ENCODE peak calls at places on chromosomes 7 and 10, in five cellular contexts. One of them, this sample, is unnamed.

GRCh38 chr7:96992624-96993452 is 12.5 kb upstream of the DLX6 start:
- DNase-seq in Panc1: no peak
- DNase-seq in psoas muscle: no peak
- DNase-seq in spleen: no peak
- DNase-seq in brain microvascular endothelial cell: no peak
- DNase-seq in this sample: no peak

GRCh38 chr7:135995751-135996150 is 18.6 kb upstream of the MTPN start:
- DNase-seq in Panc1: no peak
- DNase-seq in psoas muscle: no peak
- DNase-seq in spleen: no peak
- DNase-seq in brain microvascular endothelial cell: no peak
- DNase-seq in this sample: no peak

GRCh38 chr10:86614853-86615252 is 39.5 kb upstream of the OPN4 start:
- DNase-seq in Panc1: no peak
- DNase-seq in psoas muscle: no peak
- DNase-seq in spleen: no peak
- DNase-seq in brain microvascular endothelial cell: no peak
- DNase-seq in this sample: no peak

GRCh38 chr10:120978589-120979252 is 127.6 kb downstream of the WDR11 start:
- DNase-seq in Panc1: no peak
- DNase-seq in psoas muscle: no peak
- DNase-seq in spleen: no peak
- DNase-seq in brain microvascular endothelial cell: no peak
- DNase-seq in this sample: no peak

GRCh38 chr7:34075976-34076375 is 170.6 kb downstream of the BMPER start:
- DNase-seq in Panc1: no peak
- DNase-seq in psoas muscle: peak; percentile 21
- DNase-seq in spleen: no peak
- DNase-seq in brain microvascular endothelial cell: no peak
- DNase-seq in this sample: no peak

GRCh38 chr10:111835562-111835961 is 348.0 kb downstream of the GPAM start:
- DNase-seq in Panc1: no peak
- DNase-seq in psoas muscle: no peak
- DNase-seq in spleen: no peak
- DNase-seq in brain microvascular endothelial cell: peak; percentile 4
- DNase-seq in this sample: no peak

GRCh38 chr7:3636131-3636860 is 335.2 kb downstream of the SDK1 start:
- DNase-seq in Panc1: no peak
- DNase-seq in psoas muscle: no peak
- DNase-seq in spleen: no peak
- DNase-seq in brain microvascular endothelial cell: peak; percentile 39
- DNase-seq in this sample: no peak

GRCh38 chr7:5452937-5453540 is 29.4 kb upstream of the TNRC18 start:
- DNase-seq in Panc1: no peak
- DNase-seq in psoas muscle: no peak
- DNase-seq in spleen: no peak
- DNase-seq in brain microvascular endothelial cell: peak; percentile 59
- DNase-seq in this sample: peak; percentile 20

GRCh38 chr10:88966785-88967184 is 14.2 kb upstream of the ACTA2 start:
- DNase-seq in Panc1: no peak
- DNase-seq in psoas muscle: peak; percentile 22
- DNase-seq in spleen: no peak
- DNase-seq in brain microvascular endothelial cell: no peak
- DNase-seq in this sample: no peak

GRCh38 chr7:44963526-44964290 is 15.1 kb downstream of the MYO1G start:
- DNase-seq in Panc1: no peak
- DNase-seq in psoas muscle: no peak
- DNase-seq in spleen: peak; percentile 52
- DNase-seq in brain microvascular endothelial cell: no peak
- DNase-seq in this sample: no peak

GRCh38 chr7:27254625-27255024 is 12.0 kb downstream of the EVX1 start:
- DNase-seq in Panc1: no peak
- DNase-seq in psoas muscle: no peak
- DNase-seq in spleen: no peak
- DNase-seq in brain microvascular endothelial cell: no peak
- DNase-seq in this sample: peak; percentile 7

GRCh38 chr7:139734395-139734794 is 43.4 kb downstream of the HIPK2 start:
- DNase-seq in Panc1: peak; percentile 41
- DNase-seq in psoas muscle: no peak
- DNase-seq in spleen: no peak
- DNase-seq in brain microvascular endothelial cell: peak; percentile 99
- DNase-seq in this sample: no peak

GRCh38 chr10:1576467-1577259 is 160.7 kb downstream of the ADARB2 start:
- DNase-seq in Panc1: no peak
- DNase-seq in psoas muscle: no peak
- DNase-seq in spleen: peak; percentile 73
- DNase-seq in brain microvascular endothelial cell: no peak
- DNase-seq in this sample: no peak

GRCh38 chr10:74096777-74097176 is 53.9 kb downstream of the AP3M1 start:
- DNase-seq in Panc1: no peak
- DNase-seq in psoas muscle: no peak
- DNase-seq in spleen: no peak
- DNase-seq in brain microvascular endothelial cell: no peak
- DNase-seq in this sample: peak; percentile 82

GRCh38 chr7:137985897-137986251 is 16.0 kb downstream of the CREB3L2 start:
- DNase-seq in Panc1: no peak
- DNase-seq in psoas muscle: no peak
- DNase-seq in spleen: no peak
- DNase-seq in brain microvascular endothelial cell: no peak
- DNase-seq in this sample: peak; percentile 67

GRCh38 chr7:95690367-95690947 is 81.9 kb upstream of the DYNC1I1 start:
- DNase-seq in Panc1: peak; percentile 54
- DNase-seq in psoas muscle: no peak
- DNase-seq in spleen: no peak
- DNase-seq in brain microvascular endothelial cell: peak; percentile 51
- DNase-seq in this sample: peak; percentile 54

GRCh38 chr7:3551536-3551935 is 250.5 kb downstream of the SDK1 start:
- DNase-seq in Panc1: no peak
- DNase-seq in psoas muscle: no peak
- DNase-seq in spleen: no peak
- DNase-seq in brain microvascular endothelial cell: no peak
- DNase-seq in this sample: no peak

GRCh38 chr7:103640031-103640779 is 194.2 kb upstream of the SLC26A5 start:
- DNase-seq in Panc1: no peak
- DNase-seq in psoas muscle: no peak
- DNase-seq in spleen: no peak
- DNase-seq in brain microvascular endothelial cell: peak; percentile 49
- DNase-seq in this sample: no peak

GRCh38 chr7:105493928-105494325 is 28.1 kb downstream of the PUS7 start:
- DNase-seq in Panc1: no peak
- DNase-seq in psoas muscle: no peak
- DNase-seq in spleen: no peak
- DNase-seq in brain microvascular endothelial cell: peak; percentile 83
- DNase-seq in this sample: no peak

GRCh38 chr7:158814637-158815036 is 14.7 kb downstream of the ESYT2 start:
- DNase-seq in Panc1: no peak
- DNase-seq in psoas muscle: no peak
- DNase-seq in spleen: no peak
- DNase-seq in brain microvascular endothelial cell: no peak
- DNase-seq in this sample: no peak

GRCh38 chr10:49655099-49655498 is 24.4 kb upstream of the C10orf53 start:
- DNase-seq in Panc1: no peak
- DNase-seq in psoas muscle: no peak
- DNase-seq in spleen: no peak
- DNase-seq in brain microvascular endothelial cell: no peak
- DNase-seq in this sample: no peak

GRCh38 chr7:47008461-47008860 is 573.5 kb downstream of the TNS3 start:
- DNase-seq in Panc1: no peak
- DNase-seq in psoas muscle: no peak
- DNase-seq in spleen: no peak
- DNase-seq in brain microvascular endothelial cell: peak; percentile 6
- DNase-seq in this sample: no peak

GRCh38 chr10:6838118-6838517 is 258.0 kb upstream of the PRKCQ start:
- DNase-seq in Panc1: no peak
- DNase-seq in psoas muscle: no peak
- DNase-seq in spleen: no peak
- DNase-seq in brain microvascular endothelial cell: no peak
- DNase-seq in this sample: peak; percentile 9
- TF ChIP-seq CTCF in Panc1: no peak
- TF ChIP-seq CTCF in psoas muscle: peak; percentile 32
- TF ChIP-seq CTCF in spleen: no peak
- TF ChIP-seq CTCF in brain microvascular endothelial cell: peak; percentile 21
- TF ChIP-seq CTCF in this sample: peak; percentile 13

GRCh38 chr10:117531371-117532002 is 11.1 kb upstream of the EMX2 start:
- DNase-seq in Panc1: no peak
- DNase-seq in psoas muscle: no peak
- DNase-seq in spleen: no peak
- DNase-seq in brain microvascular endothelial cell: no peak
- DNase-seq in this sample: no peak

GRCh38 chr10:117530791-117531190 is 11.8 kb upstream of the EMX2 start:
- DNase-seq in Panc1: no peak
- DNase-seq in psoas muscle: no peak
- DNase-seq in spleen: no peak
- DNase-seq in brain microvascular endothelial cell: no peak
- DNase-seq in this sample: no peak

GRCh38 chr10:117533507-117534281 is 8.9 kb upstream of the EMX2 start:
- DNase-seq in Panc1: no peak
- DNase-seq in psoas muscle: no peak
- DNase-seq in spleen: no peak
- DNase-seq in brain microvascular endothelial cell: no peak
- DNase-seq in this sample: no peak

GRCh38 chr10:117532003-117532385 is 10.6 kb upstream of the EMX2 start:
- DNase-seq in Panc1: no peak
- DNase-seq in psoas muscle: no peak
- DNase-seq in spleen: no peak
- DNase-seq in brain microvascular endothelial cell: no peak
- DNase-seq in this sample: no peak

GRCh38 chr10:117532451-117533107 is 10.0 kb upstream of the EMX2 start:
- DNase-seq in Panc1: no peak
- DNase-seq in psoas muscle: no peak
- DNase-seq in spleen: no peak
- DNase-seq in brain microvascular endothelial cell: no peak
- DNase-seq in this sample: no peak
- H3K4me3 ChIP-seq in Panc1: no peak overlapping the region
- H3K4me3 ChIP-seq in psoas muscle: peak overlapping the region; percentile 16
- H3K4me3 ChIP-seq in spleen: no peak overlapping the region
- H3K4me3 ChIP-seq in brain microvascular endothelial cell: no peak overlapping the region
- H3K4me3 ChIP-seq in this sample: no peak overlapping the region

GRCh38 chr7:23013715-23014649 is at the start of gene HYCC1:
- DNase-seq in Panc1: peak; percentile 98
- DNase-seq in psoas muscle: peak; percentile 98
- DNase-seq in spleen: peak; percentile 99
- DNase-seq in brain microvascular endothelial cell: peak; percentile 99
- DNase-seq in this sample: peak; percentile 99

GRCh38 chr7:23012186-23012585 is 1.7 kb downstream of the HYCC1 start:
- DNase-seq in Panc1: no peak
- DNase-seq in psoas muscle: no peak
- DNase-seq in spleen: no peak
- DNase-seq in brain microvascular endothelial cell: no peak
- DNase-seq in this sample: no peak

GRCh38 chr7:23011222-23011924 is 2.6 kb downstream of the HYCC1 start:
- DNase-seq in Panc1: no peak
- DNase-seq in psoas muscle: no peak
- DNase-seq in spleen: no peak
- DNase-seq in brain microvascular endothelial cell: no peak
- DNase-seq in this sample: no peak

GRCh38 chr7:23014681-23015080 is 751 bp upstream of the HYCC1 start:
- DNase-seq in Panc1: no peak
- DNase-seq in psoas muscle: no peak
- DNase-seq in spleen: no peak
- DNase-seq in brain microvascular endothelial cell: no peak
- DNase-seq in this sample: no peak

DNA sequence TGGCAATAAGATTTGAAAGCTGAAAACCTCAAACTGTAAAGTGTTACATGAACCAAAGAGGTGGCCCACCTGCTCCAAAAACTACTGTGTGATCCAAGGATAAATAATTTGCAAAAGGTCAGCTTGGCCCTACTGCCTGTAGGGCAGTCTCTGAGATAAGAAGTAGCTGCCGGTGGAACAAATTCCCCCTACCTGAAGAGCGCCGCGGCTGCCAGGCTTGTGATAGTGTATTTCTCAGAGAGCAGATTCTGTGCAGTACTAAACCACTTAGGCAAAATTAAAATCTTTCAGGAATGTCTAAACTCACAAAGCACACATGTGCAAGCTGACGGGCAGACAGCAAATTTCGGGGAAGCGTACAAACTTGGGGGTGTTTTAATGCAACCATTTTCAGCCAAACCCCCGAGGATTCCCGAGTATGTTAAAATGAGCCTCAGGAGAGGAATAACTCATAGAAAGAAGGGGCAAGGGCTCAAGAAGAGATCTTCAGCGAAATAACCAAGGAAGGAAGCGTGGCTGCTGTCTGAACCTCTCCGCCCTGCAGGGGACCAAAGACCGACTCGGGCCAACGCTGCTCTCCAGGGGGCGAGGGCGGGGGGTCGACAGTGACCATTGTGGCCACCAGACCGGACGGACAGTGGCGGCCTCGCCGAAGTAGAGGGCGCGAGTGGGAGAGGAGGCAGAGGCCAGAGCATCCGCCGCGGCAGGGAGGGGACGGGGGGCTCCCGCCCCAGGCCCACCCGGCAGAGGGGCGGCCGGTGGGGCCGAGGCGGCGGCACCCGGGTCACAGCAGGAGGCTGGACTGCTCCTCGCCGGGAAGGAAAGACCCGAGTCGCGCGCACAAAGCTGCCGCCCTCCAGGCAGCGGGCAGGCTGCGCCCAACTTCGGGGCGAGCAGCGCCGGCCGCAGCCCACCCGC is 874 bp downstream of the HYCC1 start:
- DNase-seq in Panc1: no peak
- DNase-seq in psoas muscle: peak; percentile 30
- DNase-seq in spleen: peak; percentile 91
- DNase-seq in brain microvascular endothelial cell: peak; percentile 18
- DNase-seq in this sample: peak; percentile 57
- TF ChIP-seq CTCF in Panc1: peak; percentile 43
- TF ChIP-seq CTCF in psoas muscle: no peak
- TF ChIP-seq CTCF in spleen: no peak
- TF ChIP-seq CTCF in brain microvascular endothelial cell: peak; percentile 31
- TF ChIP-seq CTCF in this sample: no peak

GRCh38 chr7:107233174-107233573 is 64.4 kb downstream of the HBP1 start:
- DNase-seq in Panc1: no peak
- DNase-seq in psoas muscle: no peak
- DNase-seq in spleen: no peak
- DNase-seq in brain microvascular endothelial cell: no peak
- DNase-seq in this sample: peak; percentile 14

GRCh38 chr7:107232568-107233090 is 63.8 kb downstream of the HBP1 start:
- DNase-seq in Panc1: no peak
- DNase-seq in psoas muscle: no peak
- DNase-seq in spleen: no peak
- DNase-seq in brain microvascular endothelial cell: peak; percentile 67
- DNase-seq in this sample: no peak

GRCh38 chr7:107236857-107237256 is 68.1 kb downstream of the HBP1 start:
- DNase-seq in Panc1: no peak
- DNase-seq in psoas muscle: no peak
- DNase-seq in spleen: no peak
- DNase-seq in brain microvascular endothelial cell: no peak
- DNase-seq in this sample: no peak

GRCh38 chr7:107234436-107234835 is 65.6 kb downstream of the HBP1 start:
- DNase-seq in Panc1: no peak
- DNase-seq in psoas muscle: no peak
- DNase-seq in spleen: no peak
- DNase-seq in brain microvascular endothelial cell: no peak
- DNase-seq in this sample: no peak

DNA sequence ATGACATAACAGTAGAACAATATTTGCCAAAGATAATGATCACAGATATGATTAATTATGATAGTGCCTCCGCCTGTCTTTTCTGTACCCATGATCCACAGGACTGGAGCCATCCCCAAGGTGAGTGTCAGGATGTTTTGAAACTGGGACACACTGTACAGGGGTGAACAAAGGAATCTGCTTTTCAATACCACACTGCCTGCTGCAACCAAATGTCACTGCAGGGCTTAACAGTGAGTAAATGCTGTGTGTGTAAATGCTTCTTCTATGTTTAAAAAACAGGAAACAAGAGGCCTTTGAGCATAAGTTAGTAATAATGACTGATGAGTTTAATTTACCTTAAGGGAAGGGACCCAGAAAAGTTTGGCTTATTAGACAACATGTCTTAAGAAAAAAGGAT is 65.2 kb downstream of the HBP1 start:
- DNase-seq in Panc1: no peak
- DNase-seq in psoas muscle: no peak
- DNase-seq in spleen: no peak
- DNase-seq in brain microvascular endothelial cell: no peak
- DNase-seq in this sample: no peak
- H3K4me3 ChIP-seq in Panc1: no peak overlapping the region
- H3K4me3 ChIP-seq in psoas muscle: no peak overlapping the region
- H3K4me3 ChIP-seq in spleen: no peak overlapping the region
- H3K4me3 ChIP-seq in brain microvascular endothelial cell: no peak overlapping the region
- H3K4me3 ChIP-seq in this sample: no peak overlapping the region